ENCODE peak calls at places on chromosomes 13 and 19, in five cellular contexts. Y, Q, R, O and K are unnamed samples.

GRCh38 chr13:74761794-74762193 is 627.6 kb upstream of the KLF12 start:
- DNase-seq in Y (no peak), Q (peak), R (no peak), O (no peak), K (peak)

GRCh38 chr13:109036091-109036490 is 406.7 kb downstream of the MYO16 start:
- DNase-seq in Y (no peak), Q (peak), R (no peak), O (no peak), K (no peak)

GRCh38 chr13:75079226-75079625 is 402.7 kb downstream of the TBC1D4 start:
- DNase-seq in Y (no peak), Q (no peak), R (no peak), O (no peak), K (peak)

GRCh38 chr13:72970956-72971355 is 87.8 kb upstream of the KLF5 start:
- DNase-seq in Y (no peak), Q (peak), R (no peak), O (no peak), K (peak)

GRCh38 chr19:49676136-49676689 is 858 bp upstream of the PRMT1 start:
- DNase-seq in Y (peak), Q (peak), R (peak), O (no peak), K (peak)

GRCh38 chr13:76830805-76831204 is 55.4 kb downstream of the KCTD12 start:
- DNase-seq in Y (no peak), Q (no peak), R (no peak), O (no peak), K (no peak)

GRCh38 chr13:107534548-107534947 is 680.8 kb downstream of the LIG4 start:
- DNase-seq in Y (no peak), Q (peak), R (no peak), O (no peak), K (no peak)

GRCh38 chr19:13056052-13056660 is 46.5 kb downstream of the LYL1 start:
- DNase-seq in Y (no peak), Q (peak), R (no peak), O (no peak), K (peak)

GRCh38 chr13:34025746-34026145 is 207.8 kb downstream of the RFC3 start:
- DNase-seq in Y (no peak), Q (peak), R (no peak), O (no peak), K (peak)

GRCh38 chr19:12834976-12835757 is 788 bp upstream of the RTBDN start:
- DNase-seq in Y (no peak), Q (no peak), R (no peak), O (no peak), K (no peak)

GRCh38 chr19:35518313-35518712 is 4.9 kb upstream of the DMKN start:
- DNase-seq in Y (no peak), Q (peak), R (no peak), O (no peak), K (peak)

GRCh38 chr19:5691205-5691929 is 1.3 kb downstream of the RPL36 start:
- DNase-seq in Y (peak), Q (peak), R (no peak), O (no peak), K (peak)

GRCh38 chr13:112063807-112064206 is 3.1 kb upstream of the SOX1 start:
- DNase-seq in Y (no peak), Q (no peak), R (no peak), O (no peak), K (no peak)

GRCh38 chr13:24181991-24182702 is 21.6 kb downstream of the SPATA13 start:
- DNase-seq in Y (no peak), Q (peak), R (no peak), O (no peak), K (no peak)

GRCh38 chr19:11261431-11261901 is 858 bp downstream of the DOCK6 start:
- DNase-seq in Y (no peak), Q (no peak), R (no peak), O (no peak), K (no peak)

GRCh38 chr13:101272886-101273285 is 143.4 kb downstream of the NALCN start:
- DNase-seq in Y (no peak), Q (no peak), R (no peak), O (no peak), K (no peak)

GRCh38 chr19:16627194-16627927 is 643 bp downstream of the MED26 start:
- DNase-seq in Y (peak), Q (peak), R (no peak), O (no peak), K (no peak)

GRCh38 chr13:113573065-113573464 is 11.5 kb upstream of the TFDP1 start:
- DNase-seq in Y (no peak), Q (no peak), R (no peak), O (no peak), K (no peak)

GRCh38 chr19:53903055-53903680 is 5.9 kb upstream of the CACNG7 start:
- DNase-seq in Y (no peak), Q (no peak), R (no peak), O (no peak), K (peak)

GRCh38 chr13:32905063-32905863 is 111.0 kb upstream of the KL start:
- DNase-seq in Y (no peak), Q (peak), R (peak), O (no peak), K (no peak)

GRCh38 chr13:49292742-49293498 is 45.2 kb downstream of the CDADC1 start:
- DNase-seq in Y (no peak), Q (peak), R (no peak), O (peak), K (peak)

GRCh38 chr13:112895521-112896465 is 73.2 kb upstream of the MCF2L start:
- DNase-seq in Y (no peak), Q (no peak), R (no peak), O (no peak), K (no peak)

GRCh38 chr19:28514166-28514565 is 698.8 kb downstream of the UQCRFS1 start:
- DNase-seq in Y (no peak), Q (no peak), R (no peak), O (no peak), K (no peak)

GRCh38 chr13:99905224-99905623 is 66.3 kb downstream of the ZIC5 start:
- DNase-seq in Y (no peak), Q (no peak), R (no peak), O (no peak), K (no peak)

GRCh38 chr19:35715981-35716734 is 1.6 kb upstream of the KMT2B start:
- DNase-seq in Y (no peak), Q (peak), R (no peak), O (no peak), K (no peak)

GRCh38 chr19:13037161-13037560 is 41.9 kb downstream of the NFIX start:
- DNase-seq in Y (no peak), Q (peak), R (no peak), O (no peak), K (peak)

GRCh38 chr19:30229524-30230174 is 142.5 kb upstream of the ZNF536 start:
- DNase-seq in Y (peak), Q (no peak), R (no peak), O (no peak), K (no peak)

GRCh38 chr19:46017095-46017429 is 5.8 kb downstream of the PGLYRP1 start:
- DNase-seq in Y (no peak), Q (no peak), R (no peak), O (no peak), K (no peak)

GRCh38 chr13:47044842-47045241 is 148.0 kb upstream of the HTR2A start:
- DNase-seq in Y (no peak), Q (no peak), R (no peak), O (no peak), K (no peak)

GRCh38 chr19:33868076-33868735 is 71.5 kb downstream of the KCTD15 start:
- DNase-seq in Y (no peak), Q (no peak), R (no peak), O (no peak), K (peak)

GRCh38 chr19:49987159-49987698 is 26.3 kb upstream of the SIGLEC11 start:
- DNase-seq in Y (peak), Q (peak), R (peak), O (peak), K (peak)

DNA sequence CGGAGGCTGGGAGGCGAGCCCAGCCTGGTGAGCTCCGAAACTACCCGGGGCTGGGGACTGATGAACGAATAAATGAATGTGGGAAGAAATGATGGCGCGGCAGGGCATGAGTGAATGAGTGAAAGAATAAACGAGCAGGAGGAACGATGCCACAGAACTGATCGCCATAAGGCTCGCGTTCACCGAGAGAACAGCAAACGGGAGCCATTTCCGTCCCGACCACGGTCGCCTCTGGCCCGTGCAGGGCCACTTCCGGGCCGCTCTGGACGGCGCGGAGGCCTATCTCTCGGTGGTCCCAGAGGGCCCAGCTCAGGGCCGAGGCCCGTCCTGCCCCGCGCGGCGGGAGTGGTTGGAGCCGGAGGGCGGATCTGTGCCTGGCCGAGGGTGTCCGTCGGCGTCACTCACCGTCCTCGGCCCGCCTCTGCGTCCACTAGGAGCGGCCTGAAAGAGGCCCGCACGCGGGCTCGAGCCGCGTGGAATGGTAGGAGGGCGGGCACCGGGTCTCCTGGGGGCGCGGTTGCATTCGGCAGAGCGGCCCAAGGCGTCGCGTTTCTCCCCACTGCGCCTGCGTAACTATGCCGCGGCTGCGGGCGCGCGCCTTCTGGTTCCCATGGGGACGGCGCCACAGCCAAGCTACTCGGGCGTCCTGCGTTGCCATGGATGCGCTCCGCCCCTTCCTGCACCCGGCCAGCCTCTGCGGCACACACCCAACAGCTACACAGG is at the start of gene ZNF497:
- DNase-seq in Y (peak), Q (peak), R (peak), O (peak), K (peak)
- TF ChIP-seq CTCF in Y (peak), Q (no peak), R (peak), O (peak), K (no peak)

DNA sequence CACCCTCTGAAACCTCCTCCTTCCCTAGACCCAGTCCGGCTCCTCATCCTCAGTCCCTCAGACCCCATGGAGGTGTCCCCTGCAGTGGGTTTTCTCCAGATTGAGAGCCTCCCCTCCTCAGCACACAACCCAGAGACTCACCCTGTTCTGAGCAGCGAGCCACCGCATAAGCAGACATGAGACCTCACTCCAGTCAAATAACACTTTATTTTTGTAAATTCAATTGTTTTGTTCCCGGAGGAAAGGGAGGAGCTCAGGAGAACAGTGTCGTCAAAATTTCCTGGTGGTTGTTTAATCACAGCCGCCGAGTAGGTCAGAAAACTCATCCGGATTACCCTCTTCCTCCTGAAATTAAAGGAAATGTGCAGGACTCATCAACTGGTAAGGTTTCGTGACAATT is 57.5 kb downstream of the ERICH4 start:
- DNase-seq in Y (no peak), Q (no peak), R (no peak), O (no peak), K (no peak)
- H3K4me3 ChIP-seq in Y (no peak), Q (no peak), R (no peak), O (peak), K (no peak)

GRCh38 chr19:18671303-18672043 is 12.0 kb upstream of the CRTC1 start:
- DNase-seq in Y (no peak), Q (no peak), R (no peak), O (no peak), K (no peak)

GRCh38 chr19:18672044-18672451 is 11.4 kb upstream of the CRTC1 start:
- DNase-seq in Y (no peak), Q (no peak), R (no peak), O (no peak), K (no peak)

GRCh38 chr19:18670313-18670712 is 13.2 kb upstream of the CRTC1 start:
- DNase-seq in Y (no peak), Q (no peak), R (no peak), O (no peak), K (no peak)

GRCh38 chr19:18674616-18675015 is 8.9 kb upstream of the CRTC1 start:
- DNase-seq in Y (no peak), Q (no peak), R (no peak), O (no peak), K (no peak)

GRCh38 chr19:18672606-18673337 is 10.7 kb upstream of the CRTC1 start:
- DNase-seq in Y (no peak), Q (peak), R (no peak), O (no peak), K (peak)
- TF ChIP-seq CTCF in Y (no peak), Q (peak), R (peak), O (peak), K (peak)

GRCh38 chr19:1910169-1910568 is 5.0 kb downstream of the ADAT3 start:
- DNase-seq in Y (no peak), Q (peak), R (no peak), O (no peak), K (no peak)

GRCh38 chr19:1905863-1906375 is 720 bp downstream of the ADAT3 start:
- DNase-seq in Y (no peak), Q (no peak), R (no peak), O (no peak), K (no peak)

GRCh38 chr19:1906985-1907562 is 1.9 kb downstream of the ADAT3 start:
- DNase-seq in Y (no peak), Q (no peak), R (no peak), O (no peak), K (no peak)

GRCh38 chr19:1908364-1908678 is 3.1 kb downstream of the ADAT3 start:
- DNase-seq in Y (no peak), Q (no peak), R (no peak), O (no peak), K (no peak)

GRCh38 chr19:1907563-1908363 is 2.6 kb downstream of the ADAT3 start:
- DNase-seq in Y (no peak), Q (no peak), R (no peak), O (no peak), K (no peak)
- H3K4me3 ChIP-seq in Y (no peak), Q (no peak), R (no peak), O (no peak), K (no peak)

GRCh38 chr19:58183822-58184215 is 958 bp downstream of the ZNF274 start:
- DNase-seq in Y (no peak), Q (no peak), R (no peak), O (no peak), K (no peak)

GRCh38 chr19:58182577-58182988 is 278 bp upstream of the ZNF274 start:
- DNase-seq in Y (no peak), Q (no peak), R (no peak), O (no peak), K (no peak)

GRCh38 chr19:58182989-58183821 is at the start of gene ZNF274:
- DNase-seq in Y (peak), Q (peak), R (peak), O (peak), K (peak)

GRCh38 chr19:58181902-58182576 is 822 bp upstream of the ZNF274 start:
- DNase-seq in Y (no peak), Q (peak), R (no peak), O (no peak), K (peak)
- TF ChIP-seq CTCF in Y (peak), Q (peak), R (peak), O (no peak), K (peak)

DNA sequence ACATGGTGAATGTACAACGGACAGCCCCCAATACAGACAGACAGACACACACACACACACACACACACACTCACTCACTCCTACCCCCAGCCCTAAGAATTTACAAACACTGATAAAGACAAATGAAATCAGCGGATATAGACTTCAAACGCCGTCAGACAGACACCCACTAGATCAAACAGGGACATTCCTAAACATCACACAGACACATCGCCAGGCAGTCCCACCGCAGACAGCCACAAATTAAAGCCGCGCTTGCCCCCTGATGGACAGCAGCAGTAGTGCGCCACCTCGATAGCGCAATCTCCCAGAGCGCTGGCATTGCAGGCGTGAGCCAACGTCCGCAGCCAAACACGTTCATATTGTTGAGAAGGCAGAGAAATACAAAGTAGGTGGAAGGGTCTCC is 24.7 kb upstream of the ADGRE1 start:
- DNase-seq in Y (peak), Q (peak), R (peak), O (no peak), K (peak)
- H3K4me3 ChIP-seq in Y (no peak), Q (peak), R (peak), O (peak), K (no peak)

DNA sequence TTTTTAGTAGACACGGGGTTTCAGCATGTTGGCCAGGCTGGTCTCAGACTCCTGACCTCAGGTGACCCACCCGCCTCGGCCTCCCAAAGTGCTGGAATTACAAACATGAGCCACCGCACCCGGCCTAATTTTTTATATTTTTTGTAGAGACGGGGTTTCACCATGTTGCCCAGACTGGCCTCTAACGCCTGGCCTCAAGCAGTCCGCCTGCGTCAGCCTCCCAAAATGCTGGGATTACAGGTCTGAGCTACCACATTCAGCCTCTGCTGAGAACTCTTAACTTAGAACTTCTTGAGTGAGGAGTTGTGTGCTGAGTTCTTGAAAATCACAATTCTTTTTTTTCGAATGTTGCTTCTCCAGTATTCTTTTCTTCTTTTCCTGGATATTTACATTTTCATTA is 112.2 kb downstream of the PAN3 start:
- DNase-seq in Y (no peak), Q (no peak), R (no peak), O (no peak), K (no peak)
- TF ChIP-seq CTCF in Y (no peak), Q (no peak), R (no peak), O (no peak), K (no peak)

GRCh38 chr19:55432355-55432959 is 10.6 kb downstream of the SHISA7 start:
- DNase-seq in Y (no peak), Q (no peak), R (no peak), O (no peak), K (no peak)
- H3K4me3 ChIP-seq in Y (no peak), Q (no peak), R (no peak), O (no peak), K (no peak)

DNA sequence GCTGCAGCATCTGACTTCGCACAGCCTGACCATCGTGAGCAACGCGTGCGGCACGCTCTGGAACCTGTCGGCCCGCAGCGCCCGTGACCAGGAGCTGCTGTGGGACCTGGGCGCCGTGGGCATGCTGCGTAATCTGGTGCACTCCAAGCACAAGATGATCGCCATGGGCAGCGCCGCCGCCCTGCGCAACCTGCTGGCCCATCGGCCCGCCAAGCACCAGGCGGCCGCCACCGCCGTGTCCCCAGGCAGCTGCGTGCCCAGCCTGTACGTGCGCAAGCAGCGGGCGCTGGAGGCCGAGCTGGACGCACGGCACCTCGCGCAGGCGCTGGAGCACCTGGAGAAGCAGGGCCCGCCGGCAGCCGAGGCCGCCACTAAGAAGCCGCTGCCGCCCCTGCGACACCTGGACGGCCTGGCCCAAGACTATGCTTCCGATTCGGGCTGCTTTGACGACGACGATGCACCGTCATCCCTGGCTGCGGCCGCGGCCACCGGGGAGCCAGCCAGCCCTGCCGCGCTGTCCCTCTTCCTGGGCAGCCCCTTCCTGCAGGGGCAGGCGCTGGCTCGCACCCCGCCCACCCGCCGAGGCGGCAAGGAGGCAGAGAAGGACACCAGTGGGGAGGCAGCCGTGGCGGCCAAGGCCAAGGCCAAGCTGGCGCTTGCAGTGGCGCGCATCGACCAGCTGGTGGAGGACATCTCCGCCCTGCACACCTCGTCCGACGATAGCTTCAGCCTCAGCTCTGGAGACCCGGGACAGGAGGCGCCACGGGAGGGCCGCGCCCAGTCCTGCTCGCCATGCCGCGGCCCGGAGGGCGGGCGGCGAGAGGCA is 13.6 kb downstream of the C19orf25 start:
- DNase-seq in Y (no peak), Q (peak), R (no peak), O (no peak), K (no peak)
- TF ChIP-seq CTCF in Y (peak), Q (peak), R (no peak), O (no peak), K (peak)